ENCODE peak calls at places on chromosomes 2 and 18, in four cellular contexts. K is WERI-Rb-1, Q is suprapubic skin, G is chondrocyte. U is an unnamed sample.

GRCh38 chr18:70037453-70038061 is 89.9 kb upstream of the CD226 start:
- DNase-seq in K (no peak), Q (no peak), G (no peak), U (no peak)

GRCh38 chr18:73987247-73987980 is 160.2 kb downstream of the FBXO15 start:
- DNase-seq in K (no peak), Q (no peak), G (no peak), U (no peak)

GRCh38 chr2:201933792-201934229 is 99.8 kb upstream of the FZD7 start:
- DNase-seq in K (no peak), Q (no peak), G (no peak), U (no peak)

GRCh38 chr2:54461251-54461650 is 5.1 kb downstream of the SPTBN1 start:
- DNase-seq in K (no peak), Q (no peak), G (no peak), U (no peak)

GRCh38 chr2:108929896-108930425 is 59.1 kb downstream of the EDAR start:
- DNase-seq in K (no peak), Q (no peak), G (no peak), U (no peak)

GRCh38 chr2:206562375-206562774 is 79.9 kb upstream of the FAM237A start:
- DNase-seq in K (no peak), Q (no peak), G (no peak), U (no peak)

GRCh38 chr18:12791631-12792030 is 88.8 kb downstream of the PSMG2 start:
- DNase-seq in K (no peak), Q (no peak), G (no peak), U (no peak)

GRCh38 chr2:201465524-201465971 is 14.0 kb downstream of the STRADB start:
- DNase-seq in K (no peak), Q (no peak), G (no peak), U (no peak)

GRCh38 chr2:144431384-144431783 is 88.5 kb downstream of the ZEB2 start:
- DNase-seq in K (no peak), Q (no peak), G (no peak), U (no peak)

GRCh38 chr2:96103388-96103705 is 13.0 kb downstream of the ADRA2B start:
- DNase-seq in K (no peak), Q (peak), G (peak), U (peak)

GRCh38 chr2:171248205-171248662 is 87.5 kb upstream of the TLK1 start:
- DNase-seq in K (no peak), Q (no peak), G (no peak), U (no peak)

GRCh38 chr2:121626777-121627524 is 22.3 kb downstream of the CLASP1 start:
- DNase-seq in K (no peak), Q (no peak), G (no peak), U (no peak)

GRCh38 chr2:205730191-205730590 is 47.9 kb downstream of the NRP2 start:
- DNase-seq in K (no peak), Q (no peak), G (no peak), U (no peak)

GRCh38 chr2:164705412-164706167 is 84.3 kb upstream of the GRB14 start:
- DNase-seq in K (no peak), Q (no peak), G (no peak), U (no peak)

GRCh38 chr18:9653390-9653789 is 39.0 kb upstream of the PPP4R1 start:
- DNase-seq in K (no peak), Q (peak), G (no peak), U (no peak)

GRCh38 chr2:217996345-217996744 is 6.5 kb downstream of the TNS1 start:
- DNase-seq in K (no peak), Q (no peak), G (no peak), U (no peak)

GRCh38 chr2:46666044-46666662 is 186.8 kb downstream of the TMEM247 start:
- DNase-seq in K (no peak), Q (no peak), G (no peak), U (no peak)

GRCh38 chr2:96330407-96330806 is 5.2 kb upstream of the NCAPH start:
- DNase-seq in K (no peak), Q (no peak), G (no peak), U (no peak)

GRCh38 chr18:65737346-65737745 is 13.5 kb upstream of the CDH7 start:
- DNase-seq in K (no peak), Q (no peak), G (no peak), U (no peak)

GRCh38 chr2:60794271-60794863 is 38.3 kb downstream of the PAPOLG start:
- DNase-seq in K (no peak), Q (no peak), G (no peak), U (no peak)

GRCh38 chr2:167140767-167141166 is 252.5 kb downstream of the XIRP2 start:
- DNase-seq in K (no peak), Q (no peak), G (no peak), U (no peak)

GRCh38 chr2:176018708-176019107 is 16.6 kb upstream of the LNPK start:
- DNase-seq in K (no peak), Q (no peak), G (no peak), U (no peak)

GRCh38 chr2:150259746-150260145 is 227.7 kb downstream of the RND3 start:
- DNase-seq in K (no peak), Q (no peak), G (no peak), U (no peak)

GRCh38 chr2:42492691-42493467 is 903 bp downstream of the KCNG3 start:
- DNase-seq in K (peak), Q (no peak), G (peak), U (no peak)

GRCh38 chr2:156322103-156322671 is 10.3 kb downstream of the NR4A2 start:
- DNase-seq in K (no peak), Q (no peak), G (peak), U (no peak)

GRCh38 chr2:32882911-32883810 is 63.6 kb upstream of the LTBP1 start:
- DNase-seq in K (no peak), Q (no peak), G (no peak), U (no peak)

GRCh38 chr2:152349416-152349815 is 14.4 kb downstream of the FMNL2 start:
- DNase-seq in K (no peak), Q (no peak), G (no peak), U (no peak)

GRCh38 chr2:159088906-159089305 is 120.5 kb downstream of the TANC1 start:
- DNase-seq in K (no peak), Q (no peak), G (no peak), U (no peak)

GRCh38 chr2:139778732-139779131 is 998.5 kb upstream of the NXPH2 start:
- DNase-seq in K (no peak), Q (no peak), G (no peak), U (no peak)

GRCh38 chr2:133747965-133748700 is 179.9 kb upstream of the NCKAP5 start:
- DNase-seq in K (no peak), Q (no peak), G (no peak), U (no peak)

GRCh38 chr2:73337828-73338227 is 44.5 kb upstream of the EGR4 start:
- DNase-seq in K (no peak), Q (no peak), G (no peak), U (no peak)

GRCh38 chr2:242010567-242011513 is 141.3 kb downstream of the RTP5 start:
- DNase-seq in K (no peak), Q (peak), G (no peak), U (no peak)

GRCh38 chr2:101150306-101151140 is 659 bp downstream of the TBC1D8 start:
- DNase-seq in K (peak), Q (no peak), G (no peak), U (no peak)

GRCh38 chr2:11542275-11542819 is 8.5 kb downstream of the GREB1 start:
- DNase-seq in K (no peak), Q (no peak), G (no peak), U (no peak)

GRCh38 chr18:46632401-46633089 is 24.5 kb downstream of the LOXHD1 start:
- DNase-seq in K (no peak), Q (peak), G (no peak), U (no peak)

GRCh38 chr2:64487256-64488049 is 33.5 kb downstream of the LGALSL start:
- DNase-seq in K (no peak), Q (no peak), G (no peak), U (no peak)

GRCh38 chr2:88170472-88170892 is 336 bp downstream of the THNSL2 start:
- DNase-seq in K (no peak), Q (no peak), G (no peak), U (no peak)

DNA sequence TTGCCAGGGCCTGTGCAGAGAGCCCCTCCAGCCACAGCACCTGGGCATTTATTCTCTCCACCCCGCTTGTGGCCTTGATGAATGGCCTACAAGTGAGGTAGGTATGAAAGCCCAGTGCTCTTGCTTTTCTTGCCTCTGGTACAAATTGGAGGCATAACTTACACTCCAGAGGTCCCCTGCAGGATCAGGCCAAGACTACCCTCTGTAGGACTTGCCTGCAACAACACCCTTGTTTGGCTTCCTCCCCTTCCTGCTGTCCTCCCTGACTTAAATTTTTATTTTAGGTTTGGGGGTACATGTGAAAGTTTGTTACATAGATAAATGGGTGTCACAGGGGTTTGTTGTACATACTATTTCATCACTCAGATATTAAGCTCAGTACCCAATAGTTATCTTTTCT is 95.7 kb downstream of the CDC42EP3 start:
- DNase-seq in K (no peak), Q (no peak), G (no peak), U (no peak)
- TF ChIP-seq CTCF in K (no peak), Q (no peak), G (peak), U (peak)

GRCh38 chr2:30230855-30231725 is at the start of gene LBH:
- DNase-seq in K (peak), Q (peak), G (no peak), U (no peak)
- TF ChIP-seq CTCF in K (peak), Q (no peak), G (no peak), U (no peak)

GRCh38 chr2:196278491-196278911 is 107.1 kb upstream of the STK17B start:
- DNase-seq in K (no peak), Q (no peak), G (no peak), U (no peak)
- TF ChIP-seq CTCF in K (no peak), Q (no peak), G (no peak), U (no peak)

DNA sequence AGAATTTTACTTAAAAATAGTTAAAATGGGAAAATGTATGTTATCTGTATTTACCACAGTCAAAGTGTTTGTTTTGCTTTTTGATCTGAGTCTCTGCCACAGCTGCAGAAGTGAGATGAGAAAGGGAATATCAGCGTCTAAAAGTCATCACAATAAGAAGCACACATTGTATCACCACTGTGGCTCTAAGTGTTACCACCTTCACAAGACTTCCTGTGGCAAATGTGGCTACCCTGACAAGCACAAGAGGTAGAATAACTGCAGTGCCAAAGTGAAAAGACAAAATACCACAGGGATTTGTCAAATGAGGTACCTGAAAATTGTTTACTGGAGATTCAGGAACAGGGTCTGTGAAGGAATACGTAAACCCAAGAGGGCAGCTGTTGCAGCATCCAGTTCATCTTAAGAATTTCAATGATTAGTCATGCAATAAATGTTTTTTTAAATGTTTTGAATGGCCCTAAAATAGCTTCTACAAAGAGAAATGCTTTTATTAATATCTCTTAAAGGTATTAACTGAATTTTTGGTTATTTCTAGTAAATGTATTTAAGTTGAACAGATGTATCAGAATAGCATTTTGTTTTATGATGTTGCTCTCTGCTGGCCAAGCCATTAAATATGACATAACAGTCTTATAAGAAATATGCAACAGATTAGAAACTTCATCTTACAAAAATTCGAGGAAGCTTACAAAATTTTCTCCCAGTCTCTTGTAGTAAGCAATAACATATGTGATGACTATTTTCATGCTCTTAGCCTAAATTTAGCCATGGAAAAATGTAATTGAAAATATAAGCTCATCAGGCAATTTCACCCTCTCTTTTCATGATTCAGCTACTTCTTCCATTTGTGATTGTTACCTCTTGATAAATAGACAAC is 864.0 kb downstream of the SUCLG1 start:
- DNase-seq in K (no peak), Q (no peak), G (no peak), U (no peak)
- TF ChIP-seq CTCF in K (no peak), Q (no peak), G (no peak), U (no peak)

GRCh38 chr2:70984576-70985282 is 6.3 kb downstream of the ANKRD53 start:
- DNase-seq in K (peak), Q (peak), G (no peak), U (no peak)
- TF ChIP-seq CTCF in K (peak), Q (peak), G (peak), U (peak)

GRCh38 chr2:138724765-138725459 is 55.3 kb downstream of the NXPH2 start:
- DNase-seq in K (no peak), Q (no peak), G (no peak), U (no peak)

GRCh38 chr2:138720035-138720589 is 60.1 kb downstream of the NXPH2 start:
- DNase-seq in K (no peak), Q (no peak), G (no peak), U (no peak)

GRCh38 chr2:138723588-138723987 is 56.6 kb downstream of the NXPH2 start:
- DNase-seq in K (no peak), Q (no peak), G (no peak), U (no peak)

GRCh38 chr2:138724296-138724695 is 55.9 kb downstream of the NXPH2 start:
- DNase-seq in K (no peak), Q (no peak), G (no peak), U (no peak)

GRCh38 chr2:138722316-138722715 is 57.9 kb downstream of the NXPH2 start:
- DNase-seq in K (no peak), Q (no peak), G (no peak), U (no peak)
- TF ChIP-seq CTCF in K (no peak), Q (no peak), G (no peak), U (no peak)

GRCh38 chr18:35938562-35938961 is 33.9 kb upstream of the RMP24 start:
- DNase-seq in K (no peak), Q (no peak), G (no peak), U (no peak)

GRCh38 chr18:35941299-35941698 is 31.2 kb upstream of the RMP24 start:
- DNase-seq in K (no peak), Q (no peak), G (no peak), U (no peak)

GRCh38 chr18:35938158-35938557 is 34.3 kb upstream of the RMP24 start:
- DNase-seq in K (no peak), Q (no peak), G (no peak), U (no peak)

GRCh38 chr18:35936951-35937350 is 35.5 kb upstream of the RMP24 start:
- DNase-seq in K (no peak), Q (no peak), G (no peak), U (no peak)

GRCh38 chr18:35939166-35939565 is 33.3 kb upstream of the RMP24 start:
- DNase-seq in K (no peak), Q (no peak), G (no peak), U (no peak)
- TF ChIP-seq CTCF in K (peak), Q (no peak), G (peak), U (peak)

GRCh38 chr2:47767880-47768609 is 14.9 kb upstream of the MSH6 start:
- DNase-seq in K (peak), Q (peak), G (no peak), U (no peak)
- TF ChIP-seq CTCF in K (peak), Q (peak), G (peak), U (peak)

DNA sequence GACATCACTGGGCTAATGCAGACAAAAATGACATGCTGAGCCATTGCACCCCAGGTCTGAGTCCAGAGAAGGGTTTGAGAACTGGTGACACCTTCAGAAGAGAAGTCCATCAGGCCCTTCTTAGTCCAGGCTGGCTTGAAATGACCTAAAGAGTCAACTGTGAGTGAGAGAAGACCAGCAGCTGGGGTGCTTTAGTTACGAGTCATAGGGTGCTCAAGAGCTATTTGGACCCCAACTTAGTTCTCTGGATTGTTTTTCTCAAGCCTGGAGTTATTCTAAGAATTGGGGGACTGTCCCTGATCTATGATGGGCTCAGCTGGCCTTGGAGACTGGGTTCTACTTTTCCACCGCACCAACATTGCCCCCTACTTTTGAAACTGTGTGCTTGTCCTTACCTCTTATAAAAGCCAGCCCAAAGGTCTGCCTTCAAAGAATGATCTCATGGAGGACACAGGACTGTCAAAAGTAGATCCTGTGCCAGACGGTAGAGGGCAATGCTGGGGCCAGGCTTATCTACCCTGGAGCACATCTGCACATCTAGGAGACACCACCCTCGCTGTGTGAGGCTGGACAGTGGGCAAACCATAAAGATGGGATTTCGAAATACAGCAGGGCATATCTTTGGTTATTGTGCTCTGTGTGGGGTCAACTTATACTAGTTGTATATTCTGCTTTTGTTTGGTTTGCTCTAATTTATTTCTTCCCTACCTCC is 333.0 kb upstream of the SLC14A2 start:
- DNase-seq in K (no peak), Q (no peak), G (no peak), U (no peak)
- TF ChIP-seq CTCF in K (peak), Q (no peak), G (no peak), U (no peak)

DNA sequence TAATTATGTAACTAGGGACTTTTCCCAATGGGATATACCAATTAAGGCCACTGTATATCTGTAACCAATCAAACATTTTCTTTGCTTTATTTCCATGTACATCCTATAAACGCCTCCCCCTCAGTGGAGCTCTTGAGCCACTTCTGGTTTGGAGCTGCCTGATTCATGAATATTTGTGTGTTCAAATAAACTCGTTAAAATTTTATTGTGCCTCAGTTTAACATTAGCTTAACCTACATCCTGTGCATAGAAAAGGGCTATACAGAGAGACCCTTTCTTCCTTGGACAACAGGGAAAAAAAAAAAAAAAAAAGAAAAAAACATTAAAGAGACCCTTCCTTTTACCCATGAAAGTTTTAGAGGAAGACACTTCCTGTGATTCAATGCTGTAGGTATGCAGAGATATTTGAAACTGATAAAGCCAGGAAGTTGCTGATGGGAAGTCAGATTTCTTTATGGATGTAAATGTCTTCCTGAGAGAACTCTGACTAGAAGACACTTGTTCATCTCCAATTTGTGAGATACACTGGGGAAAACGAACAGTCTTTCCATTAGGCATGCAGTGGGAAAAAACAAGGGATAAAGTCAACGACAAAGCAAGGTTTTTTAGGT is 614.6 kb upstream of the SOX11 start:
- DNase-seq in K (peak), Q (no peak), G (no peak), U (no peak)
- TF ChIP-seq CTCF in K (no peak), Q (no peak), G (peak), U (no peak)

U was measured in CD14-positive monocyte.